ENCODE peak calls at places on chromosomes 13 and 19, in six cellular contexts. V is IMR-90, X is mesenchymal stem cell, F is H9, D is neuronal stem cell, I is H1. Q is an unnamed sample.

GRCh38 chr13:25541434-25542123 is 169.8 kb downstream of the ATP8A2 start:
- DNase-seq in V (no peak), X (no peak), F (no peak), D (no peak), I (no peak), Q (no peak)

GRCh38 chr19:40717325-40717879 is 490 bp downstream of the ITPKC start:
- DNase-seq in V (no peak), X (no peak), F (no peak), D (no peak), I (no peak), Q (no peak)

GRCh38 chr19:2077833-2078619 is 18.1 kb downstream of the MOB3A start:
- DNase-seq in V (no peak), X (no peak), F (no peak), D (no peak), I (no peak), Q (peak; percentile 25)

GRCh38 chr19:3154957-3155736 is 19.3 kb downstream of the GNA15 start:
- DNase-seq in V (peak; percentile 99), X (peak; percentile 100), F (no peak), D (no peak), I (no peak), Q (peak; percentile 100)

GRCh38 chr19:10929402-10929794 is 787 bp downstream of the TIMM29 start:
- DNase-seq in V (no peak), X (no peak), F (no peak), D (no peak), I (no peak), Q (no peak)

GRCh38 chr13:110028838-110029621 is 242.6 kb upstream of the IRS2 start:
- DNase-seq in V (no peak), X (no peak), F (no peak), D (no peak), I (no peak), Q (no peak)

GRCh38 chr19:41882568-41883462 is at the start of gene ARHGEF1:
- DNase-seq in V (no peak), X (peak; percentile 12), F (no peak), D (no peak), I (peak; percentile 66), Q (no peak)

GRCh38 chr19:1236566-1236965 is 1.2 kb downstream of the CBARP start:
- DNase-seq in V (no peak), X (no peak), F (no peak), D (no peak), I (peak; percentile 61), Q (no peak)

GRCh38 chr19:9570255-9570654 is 14.0 kb downstream of the ZNF121 start:
- DNase-seq in V (no peak), X (no peak), F (no peak), D (no peak), I (no peak), Q (peak; percentile 61)

GRCh38 chr13:28609936-28610335 is 49.0 kb upstream of the POMP start:
- DNase-seq in V (peak; percentile 87), X (peak; percentile 68), F (no peak), D (no peak), I (no peak), Q (no peak)

GRCh38 chr19:39223703-39224279 is 19.7 kb upstream of the SYCN start:
- DNase-seq in V (peak; percentile 19), X (peak; percentile 42), F (peak; percentile 56), D (peak; percentile 37), I (peak; percentile 65), Q (peak; percentile 12)

GRCh38 chr19:46299695-46300094 is 2.9 kb downstream of the HIF3A start:
- DNase-seq in V (no peak), X (no peak), F (no peak), D (no peak), I (no peak), Q (no peak)

GRCh38 chr13:100269837-100270236 is 180.9 kb downstream of the PCCA start:
- DNase-seq in V (peak; percentile 82), X (peak; percentile 51), F (no peak), D (no peak), I (no peak), Q (no peak)

GRCh38 chr13:78603240-78603947 is at the start of gene POU4F1:
- DNase-seq in V (peak; percentile 11), X (no peak), F (peak; percentile 93), D (peak; percentile 81), I (peak; percentile 90), Q (peak; percentile 11)

GRCh38 chr19:10189631-10190425 is 4.9 kb downstream of the DNMT1 start:
- DNase-seq in V (peak; percentile 38), X (no peak), F (no peak), D (no peak), I (no peak), Q (no peak)

GRCh38 chr19:10135551-10136334 is 16.0 kb upstream of the EIF3G start:
- DNase-seq in V (no peak), X (no peak), F (no peak), D (no peak), I (no peak), Q (no peak)

GRCh38 chr19:3012522-3013260 is 16.4 kb downstream of the TLE2 start:
- DNase-seq in V (no peak), X (no peak), F (no peak), D (no peak), I (peak; percentile 69), Q (no peak)

GRCh38 chr13:112842343-112842856 is 126.6 kb upstream of the MCF2L start:
- DNase-seq in V (no peak), X (peak; percentile 9), F (peak; percentile 30), D (peak; percentile 9), I (no peak), Q (no peak)

GRCh38 chr13:64428196-64428595 is 2801.9 kb downstream of the PCDH9 start:
- DNase-seq in V (peak; percentile 76), X (peak; percentile 61), F (no peak), D (no peak), I (no peak), Q (no peak)

GRCh38 chr13:67048084-67048792 is 181.9 kb downstream of the PCDH9 start:
- DNase-seq in V (peak; percentile 93), X (peak; percentile 80), F (no peak), D (no peak), I (no peak), Q (no peak)

GRCh38 chr13:50222569-50223332 is 207.5 kb downstream of the KCNRG start:
- DNase-seq in V (peak; percentile 68), X (peak; percentile 62), F (no peak), D (no peak), I (no peak), Q (peak; percentile 50)

GRCh38 chr19:35041548-35042055 is at the start of gene HPN:
- DNase-seq in V (no peak), X (no peak), F (peak; percentile 96), D (no peak), I (peak; percentile 86), Q (no peak)

GRCh38 chr19:51726049-51726448 is 2.3 kb upstream of the HAS1 start:
- DNase-seq in V (peak; percentile 41), X (no peak), F (peak; percentile 72), D (no peak), I (no peak), Q (no peak)

GRCh38 chr19:6739884-6740588 is 556 bp downstream of the TRIP10 start:
- DNase-seq in V (no peak), X (peak; percentile 51), F (peak; percentile 62), D (no peak), I (peak; percentile 83), Q (peak; percentile 69)

GRCh38 chr13:91986771-91987515 is 588.5 kb downstream of the GPC5 start:
- DNase-seq in V (no peak), X (no peak), F (no peak), D (no peak), I (no peak), Q (no peak)

GRCh38 chr19:31499826-31500539 is 150.7 kb upstream of the TSHZ3 start:
- DNase-seq in V (no peak), X (no peak), F (no peak), D (no peak), I (peak; percentile 23), Q (no peak)

GRCh38 chr13:36166051-36166450 is 34.9 kb upstream of the DCLK1 start:
- DNase-seq in V (no peak), X (no peak), F (no peak), D (no peak), I (no peak), Q (no peak)

GRCh38 chr19:14203258-14203657 is 2.7 kb downstream of the ADGRL1 start:
- DNase-seq in V (no peak), X (no peak), F (no peak), D (no peak), I (peak; percentile 55), Q (no peak)

GRCh38 chr13:112730157-112730671 is 40.4 kb downstream of the ATP11A start:
- DNase-seq in V (no peak), X (no peak), F (peak; percentile 20), D (no peak), I (no peak), Q (no peak)

GRCh38 chr19:11530432-11530831 is 1.5 kb upstream of the ECSIT start:
- DNase-seq in V (peak; percentile 78), X (peak; percentile 58), F (peak; percentile 96), D (no peak), I (peak; percentile 83), Q (peak; percentile 97)

GRCh38 chr19:15469513-15470297 is 5.4 kb upstream of the RASAL3 start:
- DNase-seq in V (no peak), X (no peak), F (peak; percentile 59), D (no peak), I (peak; percentile 60), Q (no peak)

GRCh38 chr13:30872685-30873443 is 33.2 kb upstream of the MEDAG start:
- DNase-seq in V (peak; percentile 94), X (peak; percentile 94), F (peak; percentile 81), D (peak; percentile 77), I (no peak), Q (peak; percentile 52)
- H3K4me2 ChIP-seq in V (peak overlapping the region; percentile 43), X (no peak overlapping the region), F (peak overlapping the region; percentile 39), D (no peak overlapping the region), I (peak overlapping the region; percentile 25), Q (peak overlapping the region; percentile 38)

DNA sequence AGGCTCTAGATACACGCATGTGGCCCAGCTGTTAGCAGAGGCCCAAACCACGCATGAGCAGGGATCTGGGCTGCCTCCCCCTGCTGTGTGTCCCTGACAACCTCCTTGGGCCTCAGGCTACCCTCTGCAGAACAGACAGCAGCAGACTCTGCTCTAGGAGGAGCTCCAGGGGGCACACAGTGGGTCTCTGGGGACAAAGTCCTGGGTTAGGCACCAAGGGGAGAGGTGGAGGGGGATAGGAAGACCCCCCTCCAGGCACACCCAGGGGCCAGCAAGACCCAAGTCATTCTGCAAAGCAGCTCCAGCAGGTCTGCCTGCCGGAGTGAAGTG is 8.0 kb downstream of the TINCR start:
- DNase-seq in V (no peak), X (no peak), F (no peak), D (no peak), I (no peak), Q (no peak)
- H4K91ac ChIP-seq in V (no peak overlapping the region), X (no peak overlapping the region), F (no peak overlapping the region), D (no peak overlapping the region), I (no peak overlapping the region), Q (no peak overlapping the region)

GRCh38 chr19:48890551-48890950 is 8.0 kb downstream of the TULP2 start:
- DNase-seq in V (no peak), X (no peak), F (no peak), D (no peak), I (no peak), Q (no peak)
- H3K4me2 ChIP-seq in V (no peak overlapping the region), X (no peak overlapping the region), F (no peak overlapping the region), D (no peak overlapping the region), I (no peak overlapping the region), Q (no peak overlapping the region)

DNA sequence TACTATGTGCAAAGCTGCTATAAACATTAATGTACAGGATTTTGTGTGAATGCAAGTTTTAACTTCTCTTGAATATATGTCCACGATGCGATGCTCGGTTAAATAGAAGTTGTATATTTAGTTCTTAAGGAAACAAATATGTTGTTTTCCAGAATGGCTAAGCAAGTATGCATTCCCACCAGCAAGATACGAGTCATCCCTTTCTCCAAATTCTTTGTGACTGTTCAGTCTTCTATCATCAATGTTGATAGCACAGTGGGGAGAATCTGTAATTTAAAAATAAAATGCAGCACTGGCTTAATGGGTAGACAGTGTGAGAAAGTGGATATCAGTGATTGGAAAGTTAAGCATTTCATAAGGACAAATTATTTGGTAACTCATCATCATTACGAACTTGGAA is 1340.8 kb downstream of the PCDH9 start:
- DNase-seq in V (peak; percentile 47), X (peak; percentile 11), F (no peak), D (no peak), I (no peak), Q (no peak)
- H4K91ac ChIP-seq in V (no peak overlapping the region), X (no peak overlapping the region), F (no peak overlapping the region), D (no peak overlapping the region), I (no peak overlapping the region), Q (no peak overlapping the region)